ENCODE peak calls at places on chromosomes 4 and X, in four cellular contexts. Z, H, S and M are unnamed samples.

GRCh38 chrX:152658302-152658701 is 20.6 kb downstream of the GABRQ start:
- DNase-seq in Z (no peak), S (no peak), H (peak; percentile 58), M (peak; percentile 5)

GRCh38 chr4:138869631-138870030 is 145.9 kb upstream of the NOCT start:
- DNase-seq in Z (no peak), H (no peak), S (no peak), M (no peak)

GRCh38 chrX:38052096-38052495 is 45.7 kb downstream of the SYTL5 start:
- DNase-seq in H (no peak), S (no peak), Z (peak; percentile 90), M (peak; percentile 73)

GRCh38 chrX:109384569-109385174 is 97.2 kb downstream of the GUCY2F start:
- DNase-seq in S (peak; percentile 3), Z (peak; percentile 35), H (no peak), M (peak; percentile 37)

GRCh38 chr4:54568184-54568583 is 89.6 kb upstream of the KIT start:
- DNase-seq in S (no peak), H (no peak), Z (peak; percentile 43), M (no peak)

GRCh38 chrX:97159916-97160800 is 276.4 kb downstream of the RPA4 start:
- DNase-seq in H (no peak), Z (peak; percentile 1), S (peak; percentile 21), M (no peak)

GRCh38 chr4:17094209-17094608 is 195.8 kb upstream of the LDB2 start:
- DNase-seq in H (no peak), Z (peak; percentile 21), S (no peak), M (no peak)

GRCh38 chrX:50712777-50713176 is 101.2 kb downstream of the SHROOM4 start:
- DNase-seq in H (no peak), S (no peak), Z (no peak), M (no peak)

GRCh38 chr4:2432991-2433530 is 14.3 kb downstream of the CFAP99 start:
- DNase-seq in S (no peak), Z (peak; percentile 34), H (no peak), M (no peak)

GRCh38 chr4:77501851-77502250 is 103.8 kb upstream of the CXCL13 start:
- DNase-seq in S (no peak), H (no peak), Z (no peak), M (no peak)

GRCh38 chrX:10325606-10326005 is 168.8 kb downstream of the CLCN4 start:
- DNase-seq in H (no peak), Z (peak; percentile 45), S (no peak), M (no peak)
- H3K4me3 ChIP-seq in H (no peak overlapping the region), Z (no peak overlapping the region), S (no peak overlapping the region), M (no peak overlapping the region)

GRCh38 chr4:98473046-98473445 is 185.4 kb downstream of the TSPAN5 start:
- DNase-seq in S (no peak), H (no peak), Z (peak; percentile 68), M (peak; percentile 60)

GRCh38 chr4:98469776-98470175 is 188.6 kb downstream of the TSPAN5 start:
- DNase-seq in H (no peak), Z (no peak), S (no peak), M (no peak)

GRCh38 chr4:98470366-98470765 is 188.0 kb downstream of the TSPAN5 start:
- DNase-seq in Z (no peak), S (no peak), H (no peak), M (no peak)

GRCh38 chr4:98468744-98469143 is 189.7 kb downstream of the TSPAN5 start:
- DNase-seq in S (no peak), H (no peak), Z (peak; percentile 34), M (no peak)

DNA sequence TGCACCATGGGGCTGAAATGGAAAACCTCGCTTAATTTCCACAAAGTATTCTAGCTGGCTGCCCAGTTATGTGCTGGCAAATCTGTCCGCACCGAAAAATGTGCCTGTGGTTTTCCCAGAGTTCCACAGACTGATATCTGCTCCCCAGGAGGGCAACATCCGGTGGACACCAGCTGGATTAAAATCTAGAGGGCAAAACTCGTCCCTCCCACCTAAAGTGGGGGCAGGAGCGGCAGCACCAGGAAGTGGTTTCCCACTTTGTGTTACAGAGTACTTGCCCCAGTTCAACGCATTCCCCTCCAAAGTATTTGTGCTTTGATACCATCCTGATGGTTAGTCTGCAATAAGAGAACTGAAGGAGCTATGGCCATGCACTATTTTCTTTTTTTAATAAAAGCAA is 187.6 kb downstream of the TSPAN5 start:
- DNase-seq in S (peak; percentile 64), H (no peak), Z (no peak), M (peak; percentile 78)
- H3K4me3 ChIP-seq in S (no peak overlapping the region), H (no peak overlapping the region), Z (no peak overlapping the region), M (no peak overlapping the region)

GRCh38 chr4:81492596-81492995 is 20.9 kb upstream of the RASGEF1B start:
- DNase-seq in S (no peak), Z (no peak), H (no peak), M (no peak)

GRCh38 chr4:81490761-81491160 is 19.1 kb upstream of the RASGEF1B start:
- DNase-seq in H (no peak), Z (no peak), S (no peak), M (no peak)

GRCh38 chr4:81495308-81495707 is 23.6 kb upstream of the RASGEF1B start:
- DNase-seq in Z (no peak), H (no peak), S (no peak), M (no peak)

GRCh38 chr4:81491943-81492342 is 20.2 kb upstream of the RASGEF1B start:
- DNase-seq in S (peak; percentile 69), Z (no peak), H (no peak), M (peak; percentile 83)

GRCh38 chr4:81493895-81494490 is 22.3 kb upstream of the RASGEF1B start:
- DNase-seq in Z (peak; percentile 21), H (no peak), S (no peak), M (peak; percentile 43)
- H3K4me3 ChIP-seq in Z (no peak overlapping the region), H (no peak overlapping the region), S (no peak overlapping the region), M (peak overlapping the region; percentile 35)

GRCh38 chr4:114399085-114399484 is 199.5 kb upstream of the UGT8 start:
- DNase-seq in Z (no peak), H (no peak), S (no peak), M (no peak)

GRCh38 chr4:114396808-114397207 is 201.8 kb upstream of the UGT8 start:
- DNase-seq in S (peak; percentile 71), H (no peak), Z (no peak), M (no peak)

GRCh38 chr4:114398386-114398785 is 200.2 kb upstream of the UGT8 start:
- DNase-seq in Z (no peak), S (no peak), H (no peak), M (no peak)

GRCh38 chr4:114400531-114400930 is 198.1 kb upstream of the UGT8 start:
- DNase-seq in S (no peak), Z (no peak), H (no peak), M (no peak)

GRCh38 chr4:114401483-114401882 is 197.1 kb upstream of the UGT8 start:
- DNase-seq in Z (no peak), S (no peak), H (no peak), M (no peak)
- H3K4me3 ChIP-seq in Z (no peak overlapping the region), S (no peak overlapping the region), H (no peak overlapping the region), M (no peak overlapping the region)

GRCh38 chr4:113053883-113054282 is 4.4 kb downstream of the ANK2 start:
- DNase-seq in S (no peak), Z (no peak), H (no peak), M (no peak)

GRCh38 chr4:113050837-113051236 is 1.4 kb downstream of the ANK2 start:
- DNase-seq in Z (no peak), S (no peak), H (no peak), M (no peak)

GRCh38 chr4:113050361-113050760 is 908 bp downstream of the ANK2 start:
- DNase-seq in H (no peak), Z (no peak), S (no peak), M (no peak)

GRCh38 chr4:113051361-113051760 is 1.9 kb downstream of the ANK2 start:
- DNase-seq in Z (no peak), H (no peak), S (no peak), M (no peak)

GRCh38 chr4:113052379-113052951 is 3.0 kb downstream of the ANK2 start:
- DNase-seq in H (no peak), S (peak; percentile 67), Z (peak; percentile 23), M (peak; percentile 53)
- H3K4me3 ChIP-seq in H (no peak overlapping the region), S (no peak overlapping the region), Z (no peak overlapping the region), M (no peak overlapping the region)

DNA sequence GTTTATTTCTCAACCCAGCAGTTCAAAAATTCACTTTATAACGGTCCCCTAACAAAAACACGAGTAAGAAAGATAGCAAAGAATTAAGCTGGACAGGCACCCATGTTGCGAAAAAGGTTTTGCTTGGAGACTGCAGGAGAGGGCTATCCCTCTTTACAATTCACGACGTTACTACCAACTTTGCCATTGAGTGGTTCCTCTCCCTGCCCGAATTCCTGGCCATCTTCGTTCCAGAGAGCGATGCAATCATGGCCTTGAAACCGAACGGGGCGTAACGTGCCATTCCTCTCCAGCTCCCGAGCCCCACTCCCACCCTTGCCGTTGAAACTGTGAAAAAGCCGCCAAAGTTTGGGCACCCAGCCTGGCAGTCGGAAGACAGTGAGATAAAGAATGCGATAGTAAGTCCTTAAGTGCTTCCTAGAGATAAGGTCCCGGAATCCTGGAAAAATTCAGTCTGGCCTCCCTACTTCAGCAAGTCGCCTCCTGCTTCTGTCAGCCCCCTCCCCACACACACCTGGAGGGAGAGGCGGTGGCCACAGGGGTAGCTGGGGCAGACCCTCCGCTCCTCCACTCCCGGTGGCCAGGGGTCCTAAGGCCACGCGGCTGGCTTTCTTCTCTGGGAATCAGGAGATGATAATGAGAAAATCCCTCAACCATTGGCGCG is 65.2 kb downstream of the FBXO8 start:
- DNase-seq in H (no peak), Z (peak; percentile 27), S (no peak), M (no peak)
- H3K4me3 ChIP-seq in H (no peak overlapping the region), Z (peak overlapping the region; percentile 20), S (no peak overlapping the region), M (no peak overlapping the region)

GRCh38 chr4:88705223-88705622 is 7.6 kb upstream of the NAP1L5 start:
- DNase-seq in H (no peak), S (no peak), Z (no peak), M (no peak)

GRCh38 chr4:88709989-88710388 is 12.4 kb upstream of the NAP1L5 start:
- DNase-seq in H (no peak), S (no peak), Z (no peak), M (no peak)

GRCh38 chr4:88702780-88703179 is 5.2 kb upstream of the NAP1L5 start:
- DNase-seq in H (no peak), S (no peak), Z (no peak), M (no peak)

GRCh38 chr4:88706574-88706973 is 8.9 kb upstream of the NAP1L5 start:
- DNase-seq in H (peak; percentile 52), S (no peak), Z (peak; percentile 82), M (peak; percentile 3)

GRCh38 chr4:88705805-88706518 is 8.3 kb upstream of the NAP1L5 start:
- DNase-seq in Z (peak; percentile 23), H (no peak), S (no peak), M (no peak)
- H3K4me3 ChIP-seq in Z (no peak overlapping the region), H (no peak overlapping the region), S (no peak overlapping the region), M (no peak overlapping the region)

DNA sequence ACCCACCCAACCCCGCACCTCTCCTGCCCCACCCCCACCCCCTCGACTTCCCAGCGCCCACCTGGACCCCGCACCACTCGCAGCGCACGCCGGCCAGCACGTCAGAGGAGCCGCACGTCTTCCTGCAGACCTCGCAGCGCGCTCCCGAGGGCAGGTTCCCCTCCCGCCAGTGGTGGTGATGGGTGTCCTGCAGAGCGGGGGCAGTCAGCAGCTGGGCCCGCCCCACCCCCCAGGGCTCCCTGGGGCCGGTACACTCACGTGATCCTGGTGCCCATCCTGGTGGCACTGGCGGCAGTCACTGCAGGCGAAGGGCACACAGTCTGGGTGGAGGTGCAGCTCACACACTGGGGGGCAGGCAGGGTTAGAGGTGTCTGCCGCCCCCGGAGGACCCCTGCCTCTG is 5.1 kb downstream of the DGKQ start:
- DNase-seq in H (no peak), S (no peak), Z (no peak), M (no peak)
- H3K4me3 ChIP-seq in H (no peak overlapping the region), S (no peak overlapping the region), Z (no peak overlapping the region), M (no peak overlapping the region)

GRCh38 chr4:74000301-74000700 is 1.8 kb upstream of the CXCL5 start:
- DNase-seq in Z (no peak), S (no peak), H (no peak), M (no peak)

GRCh38 chr4:73998040-73999011 is at the start of gene CXCL5:
- DNase-seq in S (no peak), H (peak; percentile 60), Z (peak; percentile 75), M (no peak)
- H3K4me3 ChIP-seq in S (no peak within 1 kb of the TSS), H (peak within 1 kb of the TSS; percentile 57), Z (peak within 1 kb of the TSS; percentile 41), M (no peak within 1 kb of the TSS)